ENCODE peak calls at places on chromosome 12, in eight cellular contexts. B is SK-N-SH, Y is mesenchymal stem cell, N is tibial nerve, X is stomach, V is sigmoid colon, Z is BE2C, A is psoas muscle. P is an unnamed sample.
A peak's percentile ranks its signal among the peaks of the same experiment; 100 is the strongest.

GRCh38 chr12:1500095-1500801 is 94.1 kb downstream of the FBXL14 start:
- DNase-seq in B (no peak), Y (peak; percentile 79), N (peak; percentile 34), X (no peak), V (no peak), Z (peak; percentile 30), A (peak; percentile 64), P (no peak)

GRCh38 chr12:124381454-124382207 is 86.7 kb downstream of the RFLNA start:
- DNase-seq in B (no peak), Y (peak; percentile 72), N (peak; percentile 93), X (peak; percentile 92), V (peak; percentile 98), Z (no peak), A (peak; percentile 92), P (peak; percentile 70)

GRCh38 chr12:8823565-8824300 is 1.3 kb downstream of the A2ML1 start:
- DNase-seq in B (peak; percentile 69), Y (peak; percentile 34), N (no peak), X (no peak), V (no peak), Z (no peak), A (no peak), P (no peak)

GRCh38 chr12:120231316-120232011 is 30.6 kb upstream of the RPLP0 start:
- DNase-seq in B (no peak), Y (peak; percentile 97), N (no peak), X (peak; percentile 73), V (peak; percentile 79), Z (peak; percentile 53), A (peak; percentile 74), P (peak; percentile 79)

GRCh38 chr12:93733358-93733757 is 56.2 kb downstream of the CRADD start:
- DNase-seq in B (no peak), Y (no peak), N (no peak), X (no peak), V (peak; percentile 74), Z (no peak), A (no peak), P (no peak)

GRCh38 chr12:54891717-54892478 is 37.6 kb downstream of the MUCL1 start:
- DNase-seq in B (no peak), Y (peak; percentile 32), N (no peak), X (peak; percentile 64), V (no peak), Z (no peak), A (no peak), P (no peak)

GRCh38 chr12:29025936-29026335 is 123.1 kb upstream of the FAR2 start:
- DNase-seq in B (no peak), Y (no peak), N (no peak), X (no peak), V (no peak), Z (no peak), A (no peak), P (no peak)

GRCh38 chr12:21797539-21797938 is 23.0 kb upstream of the KCNJ8 start:
- DNase-seq in B (no peak), Y (no peak), N (no peak), X (no peak), V (no peak), Z (no peak), A (no peak), P (no peak)

GRCh38 chr12:79891506-79892162 is 43.3 kb downstream of the PPP1R12A start:
- DNase-seq in B (no peak), Y (no peak), N (no peak), X (no peak), V (no peak), Z (no peak), A (no peak), P (no peak)

GRCh38 chr12:128830505-128830893 is 6.7 kb upstream of the SLC15A4 start:
- DNase-seq in B (no peak), Y (no peak), N (no peak), X (no peak), V (peak; percentile 12), Z (no peak), A (no peak), P (no peak)

GRCh38 chr12:104670439-104671406 is 214.0 kb downstream of the CHST11 start:
- DNase-seq in B (no peak), Y (peak; percentile 43), N (no peak), X (no peak), V (no peak), Z (no peak), A (no peak), P (no peak)

GRCh38 chr12:104304261-104305004 is 894 bp downstream of the EID3 start:
- DNase-seq in B (no peak), Y (no peak), N (no peak), X (no peak), V (no peak), Z (no peak), A (no peak), P (no peak)

GRCh38 chr12:114902665-114903393 is 218.9 kb upstream of the TBX3 start:
- DNase-seq in B (no peak), Y (peak; percentile 70), N (no peak), X (no peak), V (no peak), Z (no peak), A (no peak), P (no peak)

GRCh38 chr12:77047341-77048202 is 17.8 kb downstream of the E2F7 start:
- DNase-seq in B (no peak), Y (no peak), N (no peak), X (no peak), V (no peak), Z (no peak), A (no peak), P (no peak)

GRCh38 chr12:125113263-125113662 is 48.0 kb downstream of the AACS start:
- DNase-seq in B (no peak), Y (no peak), N (no peak), X (no peak), V (no peak), Z (no peak), A (no peak), P (no peak)

GRCh38 chr12:30416631-30417030 is 279.0 kb downstream of the IPO8 start:
- DNase-seq in B (no peak), Y (no peak), N (no peak), X (no peak), V (no peak), Z (no peak), A (no peak), P (no peak)

GRCh38 chr12:116040412-116040811 is 237.1 kb downstream of the MED13L start:
- DNase-seq in B (no peak), Y (no peak), N (no peak), X (no peak), V (no peak), Z (no peak), A (no peak), P (no peak)

GRCh38 chr12:122345042-122345441 is 77.4 kb downstream of the CLIP1 start:
- DNase-seq in B (no peak), Y (no peak), N (no peak), X (no peak), V (no peak), Z (no peak), A (no peak), P (no peak)

GRCh38 chr12:7758346-7758745 is 6.7 kb upstream of the NANOGNB start:
- DNase-seq in B (no peak), Y (no peak), N (no peak), X (no peak), V (no peak), Z (no peak), A (no peak), P (no peak)

DNA sequence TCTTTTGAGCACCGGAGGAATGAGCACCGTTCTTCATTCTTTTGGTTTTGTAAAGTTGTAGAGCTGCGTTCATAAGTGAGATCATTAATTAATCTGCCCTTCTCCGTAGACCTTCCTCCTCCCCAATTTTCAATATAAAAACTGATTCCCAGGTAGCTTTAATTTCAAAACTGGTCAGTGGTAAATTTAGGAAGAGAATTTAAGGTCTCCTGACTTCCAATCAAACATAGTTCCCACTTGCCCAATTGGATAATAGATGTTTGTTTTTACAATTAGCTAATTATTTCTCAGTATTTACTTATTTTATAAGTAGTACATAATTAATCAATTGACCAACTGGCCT is 27.2 kb upstream of the YBX3 start:
- DNase-seq in B (no peak), Y (no peak), N (no peak), X (no peak), V (no peak), Z (no peak), A (no peak), P (no peak)
- H3K4me3 ChIP-seq in B (no peak overlapping the region), Y (no peak overlapping the region), N (no peak overlapping the region), X (no peak overlapping the region), V (peak overlapping the region; percentile 42), Z (no peak overlapping the region), A (peak overlapping the region; percentile 56), P (peak overlapping the region; percentile 28)

GRCh38 chr12:48132826-48133225 is 13.7 kb downstream of the PFKM start:
- DNase-seq in B (no peak), Y (no peak), N (no peak), X (no peak), V (no peak), Z (no peak), A (no peak), P (no peak)
- H3K36me3 ChIP-seq in B (peaks cover 34% of the 10 kb centered on the region), Y (peaks cover 41% of the 10 kb centered on the region), N (peaks cover 3% of the 10 kb centered on the region), X (peaks cover 79% of the 10 kb centered on the region), V (peaks cover 30% of the 10 kb centered on the region), Z (peaks cover 81% of the 10 kb centered on the region), A (peaks cover 100% of the 10 kb centered on the region), P (peaks cover 47% of the 10 kb centered on the region)

DNA sequence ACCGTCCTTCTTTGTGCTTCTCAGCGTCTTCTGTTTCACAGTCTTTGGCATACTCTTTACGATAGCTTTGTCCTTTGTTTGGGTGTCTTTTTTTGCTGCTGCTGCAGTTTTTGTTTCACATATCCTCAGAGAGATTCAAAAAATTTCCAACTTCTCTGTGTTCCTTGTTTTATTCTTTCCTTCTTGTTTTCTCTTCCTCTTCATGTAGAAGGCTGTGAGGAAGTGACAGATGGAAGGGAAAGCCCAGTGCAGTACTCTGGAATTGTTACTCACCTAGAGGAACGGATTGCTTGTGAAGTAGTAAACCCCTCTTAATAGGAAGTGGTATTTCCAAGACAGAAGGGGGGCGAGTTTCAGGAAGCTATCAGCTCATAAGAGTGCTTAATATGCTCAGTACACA is 1.7 kb downstream of the CREBL2 start:
- DNase-seq in B (no peak), Y (peak; percentile 10), N (no peak), X (no peak), V (no peak), Z (no peak), A (no peak), P (no peak)
- H3K4me3 ChIP-seq in B (peak overlapping the region; percentile 68), Y (peak overlapping the region; percentile 96), N (no peak overlapping the region), X (peak overlapping the region; percentile 84), V (no peak overlapping the region), Z (no peak overlapping the region), A (peak overlapping the region; percentile 87), P (peak overlapping the region; percentile 81)

GRCh38 chr12:109571773-109572505 is 1.4 kb downstream of the MMAB start:
- DNase-seq in B (no peak), Y (no peak), N (no peak), X (no peak), V (no peak), Z (no peak), A (no peak), P (no peak)

GRCh38 chr12:109573029-109573913 is at the start of the genes MMAB and MVK:
- DNase-seq in B (peak; percentile 98), Y (peak; percentile 99), N (peak; percentile 99), X (peak; percentile 99), V (peak; percentile 100), Z (peak; percentile 99), A (peak; percentile 98), P (peak; percentile 98)

GRCh38 chr12:109573914-109574244 is 285 bp downstream of the MVK start:
- DNase-seq in B (no peak), Y (no peak), N (no peak), X (no peak), V (no peak), Z (no peak), A (no peak), P (no peak)

GRCh38 chr12:109575683-109576082 is 2.1 kb downstream of the MVK start:
- DNase-seq in B (no peak), Y (no peak), N (no peak), X (no peak), V (no peak), Z (no peak), A (no peak), P (no peak)

GRCh38 chr12:109572506-109572845 is 828 bp downstream of the MMAB start:
- DNase-seq in B (no peak), Y (no peak), N (no peak), X (no peak), V (no peak), Z (no peak), A (no peak), P (no peak)
- H3K36me3 ChIP-seq in B (peaks cover 9% of the 10 kb centered on the region), Y (peaks cover 14% of the 10 kb centered on the region), N (peaks cover 2% of the 10 kb centered on the region), X (peaks cover 48% of the 10 kb centered on the region), V (no peaks in the 10 kb centered on the region), Z (peaks cover 12% of the 10 kb centered on the region), A (peaks cover 74% of the 10 kb centered on the region), P (peaks cover 13% of the 10 kb centered on the region)